ENCODE peak calls at places on chromosomes 7 and 10, in four cellular contexts. One of them, this sample, is unnamed.

GRCh38 chr7:82655965-82656364 is 212.4 kb upstream of the CACNA2D1 start:
- DNase-seq in epithelial cell of esophagus: no peak
- DNase-seq in testis: no peak
- DNase-seq in DND-41: no peak
- DNase-seq in this sample: no peak

GRCh38 chr10:128908109-128908898 is 558.7 kb upstream of the MGMT start:
- DNase-seq in testis: no peak
- DNase-seq in DND-41: peak
- DNase-seq in epithelial cell of esophagus: no peak
- DNase-seq in this sample: no peak

GRCh38 chr10:77943086-77943901 is 16.7 kb upstream of the DLG5 start:
- DNase-seq in DND-41: no peak
- DNase-seq in testis: no peak
- DNase-seq in epithelial cell of esophagus: peak
- DNase-seq in this sample: no peak

GRCh38 chr7:79176859-79177477 is 276.5 kb downstream of the MAGI2 start:
- DNase-seq in epithelial cell of esophagus: peak
- DNase-seq in testis: peak
- DNase-seq in DND-41: no peak
- DNase-seq in this sample: peak

GRCh38 chr10:1119027-1119426 is 62.8 kb downstream of the WDR37 start:
- DNase-seq in testis: no peak
- DNase-seq in DND-41: no peak
- DNase-seq in epithelial cell of esophagus: no peak
- DNase-seq in this sample: no peak

GRCh38 chr10:59894114-59894513 is 12.2 kb downstream of the CCDC6 start:
- DNase-seq in DND-41: no peak
- DNase-seq in epithelial cell of esophagus: peak
- DNase-seq in testis: peak
- DNase-seq in this sample: no peak

GRCh38 chr10:103693070-103693811 is 162.1 kb downstream of the SH3PXD2A start:
- DNase-seq in epithelial cell of esophagus: no peak
- DNase-seq in DND-41: no peak
- DNase-seq in testis: peak
- DNase-seq in this sample: no peak

GRCh38 chr7:156979007-156979606 is 29.6 kb downstream of the NOM1 start:
- DNase-seq in testis: no peak
- DNase-seq in epithelial cell of esophagus: no peak
- DNase-seq in DND-41: no peak
- DNase-seq in this sample: no peak

GRCh38 chr10:91389636-91390512 is 20.3 kb upstream of the HECTD2 start:
- DNase-seq in epithelial cell of esophagus: peak
- DNase-seq in DND-41: peak
- DNase-seq in testis: no peak
- DNase-seq in this sample: no peak

GRCh38 chr7:68043546-68043945 is 1046.9 kb downstream of the TYW1 start:
- DNase-seq in testis: no peak
- DNase-seq in DND-41: no peak
- DNase-seq in epithelial cell of esophagus: no peak
- DNase-seq in this sample: no peak

GRCh38 chr7:137343483-137343841 is at the start of gene PTN:
- DNase-seq in epithelial cell of esophagus: peak
- DNase-seq in DND-41: no peak
- DNase-seq in testis: peak
- DNase-seq in this sample: peak

GRCh38 chr7:336810-337566 is 47.0 kb downstream of the FOXL3 start:
- DNase-seq in testis: no peak
- DNase-seq in epithelial cell of esophagus: no peak
- DNase-seq in DND-41: no peak
- DNase-seq in this sample: no peak

GRCh38 chr7:130273081-130273699 is 6.5 kb downstream of the CPA2 start:
- DNase-seq in DND-41: peak
- DNase-seq in testis: peak
- DNase-seq in epithelial cell of esophagus: peak
- DNase-seq in this sample: no peak

GRCh38 chr7:117963278-117964184 is 90.3 kb upstream of the CTTNBP2 start:
- DNase-seq in DND-41: no peak
- DNase-seq in testis: no peak
- DNase-seq in epithelial cell of esophagus: no peak
- DNase-seq in this sample: no peak

GRCh38 chr10:6070647-6071046 is 8.5 kb upstream of the IL2RA start:
- DNase-seq in DND-41: no peak
- DNase-seq in epithelial cell of esophagus: no peak
- DNase-seq in testis: no peak
- DNase-seq in this sample: no peak

GRCh38 chr10:19302117-19302516 is 253.5 kb downstream of the MALRD1 start:
- DNase-seq in DND-41: no peak
- DNase-seq in epithelial cell of esophagus: peak
- DNase-seq in testis: no peak
- DNase-seq in this sample: no peak

GRCh38 chr7:44065431-44066110 is at the start of gene PGAM2:
- DNase-seq in DND-41: no peak
- DNase-seq in epithelial cell of esophagus: no peak
- DNase-seq in testis: no peak
- DNase-seq in this sample: peak

GRCh38 chr7:128839751-128840177 is 9.6 kb downstream of the FLNC start:
- DNase-seq in epithelial cell of esophagus: no peak
- DNase-seq in testis: no peak
- DNase-seq in DND-41: no peak
- DNase-seq in this sample: no peak

GRCh38 chr7:157580324-157580723 is 243.5 kb downstream of the DNAJB6 start:
- DNase-seq in epithelial cell of esophagus: no peak
- DNase-seq in DND-41: no peak
- DNase-seq in testis: no peak
- DNase-seq in this sample: no peak

GRCh38 chr10:533611-534566 is 155.6 kb downstream of the DIP2C start:
- DNase-seq in DND-41: no peak
- DNase-seq in epithelial cell of esophagus: no peak
- DNase-seq in testis: no peak
- DNase-seq in this sample: no peak

GRCh38 chr7:4856336-4857056 is 5.3 kb downstream of the PAPOLB start:
- DNase-seq in DND-41: no peak
- DNase-seq in testis: no peak
- DNase-seq in epithelial cell of esophagus: no peak
- DNase-seq in this sample: peak

GRCh38 chr10:112658900-112659328 is 211.9 kb downstream of the VTI1A start:
- DNase-seq in DND-41: no peak
- DNase-seq in epithelial cell of esophagus: peak
- DNase-seq in testis: no peak
- DNase-seq in this sample: no peak

GRCh38 chr7:116669769-116670168 is 2.2 kb upstream of the MET start:
- DNase-seq in testis: no peak
- DNase-seq in epithelial cell of esophagus: no peak
- DNase-seq in DND-41: no peak
- DNase-seq in this sample: no peak

GRCh38 chr7:116670409-116671036 is 1.5 kb upstream of the MET start:
- DNase-seq in testis: no peak
- DNase-seq in epithelial cell of esophagus: peak
- DNase-seq in DND-41: no peak
- DNase-seq in this sample: no peak

GRCh38 chr7:116671681-116672595 is at the start of gene MET:
- DNase-seq in DND-41: no peak
- DNase-seq in testis: peak
- DNase-seq in epithelial cell of esophagus: peak
- DNase-seq in this sample: peak

GRCh38 chr7:116672596-116673503 is 854 bp downstream of the MET start:
- DNase-seq in epithelial cell of esophagus: peak
- DNase-seq in testis: peak
- DNase-seq in DND-41: no peak
- DNase-seq in this sample: no peak

DNA sequence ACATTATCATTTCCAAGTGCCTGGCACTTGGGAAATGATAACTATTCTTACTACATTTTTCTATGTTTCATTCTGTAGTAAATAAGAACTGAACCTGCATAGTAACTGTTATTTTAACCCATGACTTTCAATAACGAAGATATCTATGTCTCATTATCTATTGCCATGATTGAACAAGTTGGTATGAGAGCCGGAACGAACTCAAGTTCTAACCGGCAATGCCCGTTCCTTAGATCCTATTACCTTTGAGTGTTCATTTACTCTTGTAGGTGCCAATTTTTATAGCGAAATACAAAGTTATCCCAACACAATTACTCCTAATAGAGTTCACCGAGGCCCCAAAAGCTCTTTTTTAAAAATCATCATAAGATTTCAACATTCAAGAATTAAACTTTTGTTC is 885 bp upstream of the MET start:
- DNase-seq in epithelial cell of esophagus: peak
- DNase-seq in testis: no peak
- DNase-seq in DND-41: no peak
- DNase-seq in this sample: no peak
- H3K4me3 ChIP-seq in epithelial cell of esophagus: peak
- H3K4me3 ChIP-seq in testis: peak
- H3K4me3 ChIP-seq in DND-41: no peak
- H3K4me3 ChIP-seq in this sample: peak

GRCh38 chr10:69318087-69318996 is 40.0 kb downstream of the HK1 start:
- DNase-seq in epithelial cell of esophagus: peak
- DNase-seq in testis: peak
- DNase-seq in DND-41: peak
- DNase-seq in this sample: peak
- TF ChIP-seq CTCF in epithelial cell of esophagus: no peak
- TF ChIP-seq CTCF in testis: no peak
- TF ChIP-seq CTCF in DND-41: peak
- TF ChIP-seq CTCF in this sample: peak

GRCh38 chr7:66937940-66938339 is 16.9 kb downstream of the TMEM248 start:
- DNase-seq in testis: no peak
- DNase-seq in epithelial cell of esophagus: no peak
- DNase-seq in DND-41: no peak
- DNase-seq in this sample: no peak

GRCh38 chr7:66929935-66930334 is 8.9 kb downstream of the TMEM248 start:
- DNase-seq in epithelial cell of esophagus: no peak
- DNase-seq in testis: no peak
- DNase-seq in DND-41: no peak
- DNase-seq in this sample: no peak

GRCh38 chr7:66930341-66930740 is 9.3 kb downstream of the TMEM248 start:
- DNase-seq in DND-41: no peak
- DNase-seq in testis: peak
- DNase-seq in epithelial cell of esophagus: peak
- DNase-seq in this sample: peak

GRCh38 chr7:66929170-66929569 is 8.1 kb downstream of the TMEM248 start:
- DNase-seq in testis: no peak
- DNase-seq in DND-41: no peak
- DNase-seq in epithelial cell of esophagus: no peak
- DNase-seq in this sample: no peak

DNA sequence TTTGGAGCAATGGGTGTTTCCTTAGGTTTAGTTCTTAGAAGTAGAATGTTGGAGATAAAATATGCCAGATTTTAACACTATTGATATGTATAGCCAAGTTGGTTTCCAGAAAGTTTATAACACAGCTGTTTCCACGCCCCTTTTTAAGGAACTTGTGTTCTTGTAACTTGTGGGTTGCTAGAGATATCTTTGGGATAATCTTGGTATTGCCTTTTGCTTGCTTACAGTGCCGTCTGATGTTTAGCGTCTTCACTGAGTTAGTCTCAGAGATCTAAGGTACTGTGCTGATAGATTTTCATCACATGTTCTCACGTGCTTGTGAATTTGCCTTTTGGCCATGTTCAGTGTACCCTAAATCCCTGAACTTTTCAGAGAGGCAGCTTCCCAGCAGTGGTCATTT is 12.4 kb downstream of the TMEM248 start:
- DNase-seq in epithelial cell of esophagus: no peak
- DNase-seq in DND-41: no peak
- DNase-seq in testis: no peak
- DNase-seq in this sample: no peak
- H3K4me3 ChIP-seq in epithelial cell of esophagus: no peak
- H3K4me3 ChIP-seq in DND-41: no peak
- H3K4me3 ChIP-seq in testis: no peak
- H3K4me3 ChIP-seq in this sample: no peak

DNA sequence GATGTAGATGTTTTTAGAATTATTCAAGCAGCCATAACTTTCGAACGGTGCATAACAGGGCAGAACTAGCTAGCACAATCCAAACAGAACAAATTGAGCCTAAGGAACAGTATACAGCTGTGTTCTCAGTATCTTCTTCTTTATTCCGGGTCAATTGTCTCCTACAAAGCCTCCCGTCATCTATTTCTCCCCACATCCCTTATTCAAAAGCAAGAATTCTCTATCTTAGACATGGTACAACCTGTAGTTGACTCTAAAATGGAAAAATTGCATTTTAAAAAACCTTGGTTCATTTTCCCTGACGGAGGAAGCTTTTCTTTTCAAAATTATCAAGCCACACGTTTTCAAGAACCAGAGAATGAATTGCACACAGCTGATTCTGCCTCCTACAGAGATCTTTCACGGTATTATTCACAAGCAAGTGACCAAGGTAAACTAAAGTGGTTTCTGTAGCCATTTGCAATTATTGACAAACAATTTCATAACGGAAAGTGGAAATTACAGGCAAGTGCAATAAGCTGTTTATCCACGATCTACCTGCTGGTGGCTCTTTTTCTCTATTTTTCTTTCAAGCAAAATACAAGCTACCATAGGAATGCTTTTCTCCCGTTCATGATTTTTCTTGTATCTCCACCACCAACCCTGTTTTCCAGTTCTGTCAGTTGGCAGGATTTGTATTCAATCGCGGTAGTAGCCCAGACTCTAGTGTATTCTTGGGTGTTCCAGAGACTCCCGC is 2.3 kb downstream of the GRM8 start:
- DNase-seq in epithelial cell of esophagus: peak
- DNase-seq in testis: no peak
- DNase-seq in DND-41: no peak
- DNase-seq in this sample: no peak
- TF ChIP-seq CTCF in epithelial cell of esophagus: peak
- TF ChIP-seq CTCF in testis: no peak
- TF ChIP-seq CTCF in DND-41: peak
- TF ChIP-seq CTCF in this sample: no peak

DNA sequence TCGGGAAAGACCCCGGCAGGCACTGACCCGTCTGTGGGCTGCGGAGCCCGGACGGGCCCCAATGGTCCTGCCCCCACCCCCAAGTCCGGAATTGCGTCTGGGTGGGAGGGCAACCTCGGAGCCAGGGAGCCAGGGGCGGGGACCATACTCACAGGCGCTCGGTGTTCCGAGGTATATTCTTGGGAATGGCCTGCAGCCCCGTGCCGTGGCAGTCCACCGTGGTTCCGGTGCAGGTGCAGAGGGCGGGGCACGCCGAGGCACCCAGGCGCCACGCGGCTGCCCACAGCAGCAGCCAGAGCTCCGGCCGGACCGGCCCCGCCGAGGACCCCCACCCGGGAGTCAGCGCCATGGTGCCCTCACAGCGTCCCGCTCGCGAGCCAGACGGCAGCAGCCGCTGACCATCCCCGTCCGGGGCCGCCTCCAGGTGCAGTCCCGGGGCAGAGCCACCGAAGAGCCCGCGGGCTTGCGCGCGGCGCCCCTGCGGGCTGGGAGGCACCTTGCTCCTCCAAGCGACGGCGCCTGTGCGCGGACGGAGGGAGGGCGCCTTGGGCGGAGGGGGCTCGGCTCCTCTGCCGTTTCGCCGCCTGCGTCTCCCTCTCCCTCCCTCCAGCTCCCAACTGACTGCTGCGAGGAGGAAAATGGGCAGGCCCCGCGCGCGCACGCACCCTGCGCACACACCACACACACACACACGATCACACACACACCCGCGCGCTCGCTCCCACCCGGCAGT is at the start of gene SLIT1:
- DNase-seq in DND-41: peak
- DNase-seq in testis: no peak
- DNase-seq in epithelial cell of esophagus: no peak
- DNase-seq in this sample: peak
- H3K4me3 ChIP-seq in DND-41: no peak
- H3K4me3 ChIP-seq in testis: peak
- H3K4me3 ChIP-seq in epithelial cell of esophagus: no peak
- H3K4me3 ChIP-seq in this sample: peak